ENCODE peak calls at places on chromosomes 13 and 19, in nine cellular contexts. V is astrocyte, N is cardiac muscle cell, Y is AG04450, P is psoas muscle, U is keratinocyte, A is tibial nerve, B is H1, L is RWPE1. Q is an unnamed sample.
A peak's percentile ranks its signal among the peaks of the same experiment; 100 is the strongest.

GRCh38 chr13:75400775-75401174 is 81.2 kb downstream of the TBC1D4 start:
- DNase-seq in V (no peak), N (no peak), Y (no peak), P (no peak), U (no peak), A (no peak), B (no peak), L (no peak), Q (no peak)

GRCh38 chr13:47893527-47893926 is 107.5 kb downstream of the SUCLA2 start:
- DNase-seq in V (no peak), N (no peak), Y (no peak), P (no peak), U (no peak), A (no peak), B (no peak), L (no peak), Q (no peak)

GRCh38 chr13:30889196-30889690 is 16.8 kb upstream of the MEDAG start:
- DNase-seq in V (no peak), N (no peak), Y (no peak), P (no peak), U (no peak), A (no peak), B (no peak), L (no peak), Q (no peak)

GRCh38 chr13:41500501-41500900 is 43.2 kb downstream of the RGCC start:
- DNase-seq in V (no peak), N (no peak), Y (no peak), P (no peak), U (peak; percentile 40), A (no peak), B (no peak), L (peak; percentile 54), Q (no peak)

GRCh38 chr13:21130116-21130515 is 46.2 kb downstream of the SKA3 start:
- DNase-seq in V (no peak), N (no peak), Y (no peak), P (no peak), U (no peak), A (no peak), B (no peak), L (no peak), Q (no peak)

GRCh38 chr13:29125934-29126424 is 305.8 kb downstream of the MTUS2 start:
- DNase-seq in V (no peak), N (no peak), Y (no peak), P (no peak), U (no peak), A (no peak), B (no peak), L (no peak), Q (no peak)

GRCh38 chr19:30887042-30887441 is 462.2 kb downstream of the TSHZ3 start:
- DNase-seq in V (no peak), N (no peak), Y (no peak), P (peak; percentile 54), U (no peak), A (no peak), B (no peak), L (no peak), Q (no peak)

GRCh38 chr19:608155-609000 is 18.7 kb downstream of the HCN2 start:
- DNase-seq in V (no peak), N (no peak), Y (no peak), P (no peak), U (no peak), A (no peak), B (no peak), L (no peak), Q (no peak)

GRCh38 chr19:3492131-3492839 is 8.2 kb downstream of the DOHH start:
- DNase-seq in V (no peak), N (no peak), Y (no peak), P (no peak), U (no peak), A (no peak), B (no peak), L (no peak), Q (no peak)

GRCh38 chr13:46553886-46554855 is 1.2 kb downstream of the LRCH1 start:
- DNase-seq in V (peak; percentile 85), N (peak; percentile 84), Y (no peak), P (peak; percentile 76), U (peak; percentile 69), A (peak; percentile 59), B (no peak), L (peak; percentile 80), Q (peak; percentile 14)
- TF ChIP-seq CTCF in V (no peak), N (peak; percentile 18), Y (peak; percentile 16), P (peak; percentile 14), U (no peak), A (peak; percentile 7), B (peak; percentile 15), L (no peak), Q (no peak)

GRCh38 chr19:10428996-10429381 is 8.7 kb downstream of the PDE4A start:
- DNase-seq in V (no peak), N (no peak), Y (no peak), P (no peak), U (no peak), A (no peak), B (no peak), L (no peak), Q (no peak)
- H3K27ac ChIP-seq in V (no peak overlapping the region), N (no peak overlapping the region), Y (no peak overlapping the region), P (peak overlapping the region; percentile 3), U (no peak overlapping the region), A (no peak overlapping the region), B (no peak overlapping the region), L (no peak overlapping the region), Q (peak overlapping the region; percentile 30)

GRCh38 chr19:11737964-11738745 is 591 bp downstream of the ZNF823 start:
- DNase-seq in V (no peak), N (peak; percentile 64), Y (no peak), P (peak; percentile 72), U (no peak), A (no peak), B (no peak), L (no peak), Q (no peak)
- TF ChIP-seq CTCF in V (no peak), N (peak; percentile 29), Y (no peak), P (no peak), U (peak; percentile 6), A (no peak), B (no peak), L (no peak), Q (peak; percentile 16)

GRCh38 chr19:18915639-18916038 is 3.5 kb downstream of the COPE start:
- DNase-seq in V (no peak), N (peak; percentile 43), Y (no peak), P (peak; percentile 71), U (no peak), A (no peak), B (no peak), L (no peak), Q (no peak)
- H3K27ac ChIP-seq in V (no peak overlapping the region), N (no peak overlapping the region), Y (no peak overlapping the region), P (no peak overlapping the region), U (no peak overlapping the region), A (peak overlapping the region; percentile 33), B (no peak overlapping the region), L (peak overlapping the region; percentile 4), Q (no peak overlapping the region)

GRCh38 chr19:6416658-6417405 is 7.8 kb downstream of the KHSRP start:
- DNase-seq in V (no peak), N (no peak), Y (no peak), P (peak; percentile 47), U (no peak), A (no peak), B (no peak), L (no peak), Q (no peak)

GRCh38 chr19:6414793-6415591 is 9.6 kb downstream of the KHSRP start:
- DNase-seq in V (no peak), N (no peak), Y (no peak), P (peak; percentile 50), U (no peak), A (no peak), B (no peak), L (no peak), Q (no peak)

GRCh38 chr19:6415592-6416190 is 8.9 kb downstream of the KHSRP start:
- DNase-seq in V (no peak), N (no peak), Y (no peak), P (no peak), U (no peak), A (no peak), B (no peak), L (no peak), Q (no peak)

GRCh38 chr19:6418562-6418932 is 6.1 kb downstream of the KHSRP start:
- DNase-seq in V (no peak), N (no peak), Y (no peak), P (no peak), U (no peak), A (no peak), B (no peak), L (no peak), Q (no peak)

GRCh38 chr19:6417713-6418561 is 6.7 kb downstream of the KHSRP start:
- DNase-seq in V (no peak), N (no peak), Y (no peak), P (peak; percentile 70), U (no peak), A (no peak), B (no peak), L (no peak), Q (no peak)
- TF ChIP-seq CTCF in V (peak; percentile 21), N (peak; percentile 49), Y (peak; percentile 40), P (peak; percentile 41), U (peak; percentile 41), A (peak; percentile 27), B (peak; percentile 69), L (peak; percentile 28), Q (no peak)

GRCh38 chr19:37719111-37719926 is at the start of gene ZNF607:
- DNase-seq in V (peak; percentile 75), N (peak; percentile 96), Y (peak; percentile 75), P (peak; percentile 92), U (peak; percentile 81), A (peak; percentile 61), B (peak; percentile 94), L (peak; percentile 95), Q (peak; percentile 15)

GRCh38 chr19:37719927-37720265 is 335 bp upstream of the ZNF607 start:
- DNase-seq in V (no peak), N (no peak), Y (no peak), P (no peak), U (no peak), A (no peak), B (no peak), L (no peak), Q (no peak)

GRCh38 chr19:37716140-37716539 is 3.4 kb downstream of the ZNF607 start:
- DNase-seq in V (no peak), N (no peak), Y (no peak), P (no peak), U (no peak), A (no peak), B (no peak), L (no peak), Q (no peak)

DNA sequence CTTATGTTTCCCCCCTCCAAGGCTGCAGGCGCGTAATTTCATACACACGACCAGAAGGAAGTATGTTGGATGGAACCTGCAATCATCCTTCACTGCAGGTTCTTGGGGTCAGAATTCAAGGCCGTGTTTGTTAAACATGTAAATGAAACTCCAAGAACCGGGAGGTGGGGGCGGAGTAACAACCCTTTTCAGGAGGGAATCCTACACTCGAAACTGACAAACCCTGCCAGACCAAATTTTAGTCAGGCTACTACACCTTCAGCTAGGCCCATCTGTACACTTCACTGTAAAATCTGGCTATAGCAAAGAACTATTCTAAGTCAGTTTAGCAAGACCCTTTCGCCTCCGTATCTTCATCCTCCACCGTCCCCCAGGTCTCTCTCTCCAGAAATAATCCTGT is 1.2 kb downstream of the ZNF607 start:
- DNase-seq in V (no peak), N (peak; percentile 17), Y (no peak), P (no peak), U (no peak), A (no peak), B (no peak), L (no peak), Q (no peak)
- H3K27ac ChIP-seq in V (no peak overlapping the region), N (peak overlapping the region; percentile 72), Y (no peak overlapping the region), P (no peak overlapping the region), U (no peak overlapping the region), A (peak overlapping the region; percentile 87), B (no peak overlapping the region), L (no peak overlapping the region), Q (peak overlapping the region; percentile 95)

GRCh38 chr19:2426661-2427322 is 594 bp downstream of the TIMM13 start:
- DNase-seq in V (no peak), N (peak; percentile 66), Y (no peak), P (peak; percentile 81), U (no peak), A (no peak), B (no peak), L (peak; percentile 70), Q (no peak)
- TF ChIP-seq CTCF in V (no peak), N (no peak), Y (no peak), P (no peak), U (peak; percentile 12), A (no peak), B (peak; percentile 14), L (no peak), Q (no peak)

Q was measured in esophagus squamous epithelium.